ENCODE peak calls at places on chromosomes 5 and 9, in eight cellular contexts. One of them, this sample, is unnamed.

GRCh38 chr9:104606202-104606601 is 775 bp upstream of the OR13C2 start:
- DNase-seq in testis: no peak
- DNase-seq in adrenal gland: no peak
- DNase-seq in lower leg skin: no peak
- DNase-seq in uterus: no peak
- DNase-seq in GM12891: no peak
- DNase-seq in heart left ventricle: no peak
- DNase-seq in stomach: no peak
- DNase-seq in this sample: no peak

GRCh38 chr5:180211761-180212035 is 2.7 kb upstream of the RASGEF1C start:
- DNase-seq in testis: no peak
- DNase-seq in stomach: no peak
- DNase-seq in heart left ventricle: no peak
- DNase-seq in lower leg skin: no peak
- DNase-seq in adrenal gland: no peak
- DNase-seq in GM12891: no peak
- DNase-seq in uterus: no peak
- DNase-seq in this sample: no peak

GRCh38 chr5:146851133-146851532 is 27.4 kb downstream of the PPP2R2B start:
- DNase-seq in uterus: no peak
- DNase-seq in testis: no peak
- DNase-seq in heart left ventricle: no peak
- DNase-seq in adrenal gland: no peak
- DNase-seq in GM12891: no peak
- DNase-seq in stomach: no peak
- DNase-seq in lower leg skin: no peak
- DNase-seq in this sample: no peak

GRCh38 chr9:26746357-26747072 is 146.1 kb downstream of the CAAP1 start:
- DNase-seq in testis: no peak
- DNase-seq in heart left ventricle: no peak
- DNase-seq in lower leg skin: no peak
- DNase-seq in uterus: no peak
- DNase-seq in adrenal gland: no peak
- DNase-seq in GM12891: no peak
- DNase-seq in stomach: no peak
- DNase-seq in this sample: peak; percentile 1

GRCh38 chr5:147858520-147858919 is 20.0 kb upstream of the SCGB3A2 start:
- DNase-seq in GM12891: no peak
- DNase-seq in lower leg skin: no peak
- DNase-seq in testis: no peak
- DNase-seq in heart left ventricle: no peak
- DNase-seq in stomach: no peak
- DNase-seq in adrenal gland: no peak
- DNase-seq in uterus: no peak
- DNase-seq in this sample: no peak

GRCh38 chr5:65831276-65831675 is 95.1 kb upstream of the ERBIN start:
- DNase-seq in testis: no peak
- DNase-seq in GM12891: no peak
- DNase-seq in stomach: no peak
- DNase-seq in heart left ventricle: no peak
- DNase-seq in adrenal gland: no peak
- DNase-seq in uterus: no peak
- DNase-seq in lower leg skin: no peak
- DNase-seq in this sample: no peak

GRCh38 chr5:6176294-6176693 is 202.1 kb downstream of the MED10 start:
- DNase-seq in GM12891: no peak
- DNase-seq in heart left ventricle: no peak
- DNase-seq in testis: no peak
- DNase-seq in stomach: no peak
- DNase-seq in uterus: no peak
- DNase-seq in lower leg skin: no peak
- DNase-seq in adrenal gland: no peak
- DNase-seq in this sample: no peak

GRCh38 chr9:77585335-77585786 is 62.8 kb downstream of the GNA14 start:
- DNase-seq in GM12891: no peak
- DNase-seq in adrenal gland: no peak
- DNase-seq in uterus: no peak
- DNase-seq in heart left ventricle: no peak
- DNase-seq in stomach: no peak
- DNase-seq in lower leg skin: no peak
- DNase-seq in testis: no peak
- DNase-seq in this sample: no peak

GRCh38 chr5:113294341-113295110 is 140.3 kb downstream of the TSSK1B start:
- DNase-seq in stomach: peak; percentile 77
- DNase-seq in GM12891: peak; percentile 57
- DNase-seq in lower leg skin: peak; percentile 90
- DNase-seq in adrenal gland: peak; percentile 92
- DNase-seq in heart left ventricle: peak; percentile 94
- DNase-seq in testis: peak; percentile 90
- DNase-seq in uterus: peak; percentile 92
- DNase-seq in this sample: peak; percentile 46

GRCh38 chr9:89402695-89403427 is 84.6 kb downstream of the SECISBP2 start:
- DNase-seq in heart left ventricle: no peak
- DNase-seq in stomach: no peak
- DNase-seq in uterus: no peak
- DNase-seq in GM12891: no peak
- DNase-seq in adrenal gland: no peak
- DNase-seq in testis: no peak
- DNase-seq in lower leg skin: no peak
- DNase-seq in this sample: no peak

GRCh38 chr5:11482011-11482410 is 422.2 kb downstream of the CTNND2 start:
- DNase-seq in testis: no peak
- DNase-seq in stomach: no peak
- DNase-seq in lower leg skin: no peak
- DNase-seq in adrenal gland: no peak
- DNase-seq in uterus: no peak
- DNase-seq in heart left ventricle: no peak
- DNase-seq in GM12891: no peak
- DNase-seq in this sample: no peak

GRCh38 chr5:103256178-103256577 is 2.4 kb upstream of the MACIR start:
- DNase-seq in heart left ventricle: no peak
- DNase-seq in adrenal gland: no peak
- DNase-seq in testis: peak; percentile 23
- DNase-seq in stomach: no peak
- DNase-seq in uterus: no peak
- DNase-seq in lower leg skin: no peak
- DNase-seq in GM12891: no peak
- DNase-seq in this sample: no peak

GRCh38 chr5:103258957-103259704 is 568 bp downstream of the MACIR start:
- DNase-seq in uterus: peak; percentile 45
- DNase-seq in GM12891: peak; percentile 25
- DNase-seq in adrenal gland: peak; percentile 50
- DNase-seq in lower leg skin: peak; percentile 25
- DNase-seq in heart left ventricle: peak; percentile 82
- DNase-seq in testis: peak; percentile 54
- DNase-seq in stomach: peak; percentile 64
- DNase-seq in this sample: peak; percentile 32

GRCh38 chr5:103259705-103260355 is 1.3 kb downstream of the MACIR start:
- DNase-seq in uterus: no peak
- DNase-seq in GM12891: no peak
- DNase-seq in lower leg skin: peak; percentile 19
- DNase-seq in stomach: no peak
- DNase-seq in heart left ventricle: peak; percentile 71
- DNase-seq in adrenal gland: peak; percentile 40
- DNase-seq in testis: peak; percentile 67
- DNase-seq in this sample: no peak

GRCh38 chr5:103260951-103261350 is 2.4 kb downstream of the MACIR start:
- DNase-seq in adrenal gland: no peak
- DNase-seq in lower leg skin: no peak
- DNase-seq in heart left ventricle: no peak
- DNase-seq in testis: no peak
- DNase-seq in stomach: no peak
- DNase-seq in uterus: no peak
- DNase-seq in GM12891: no peak
- DNase-seq in this sample: no peak

GRCh38 chr5:103258368-103258956 is at the start of gene MACIR:
- DNase-seq in GM12891: peak; percentile 72
- DNase-seq in stomach: peak; percentile 97
- DNase-seq in uterus: peak; percentile 94
- DNase-seq in testis: peak; percentile 98
- DNase-seq in heart left ventricle: peak; percentile 99
- DNase-seq in adrenal gland: peak; percentile 98
- DNase-seq in lower leg skin: peak; percentile 95
- DNase-seq in this sample: peak; percentile 62
- TF ChIP-seq POLR2A in GM12891: no peak
- TF ChIP-seq POLR2A in stomach: peak; percentile 20
- TF ChIP-seq POLR2A in uterus: peak; percentile 70
- TF ChIP-seq POLR2A in testis: no peak
- TF ChIP-seq POLR2A in heart left ventricle: no peak
- TF ChIP-seq POLR2A in adrenal gland: peak; percentile 54
- TF ChIP-seq POLR2A in lower leg skin: no peak
- TF ChIP-seq POLR2A in this sample: peak; percentile 67

GRCh38 chr5:68289576-68289975 is 74.0 kb downstream of the PIK3R1 start:
- DNase-seq in GM12891: no peak
- DNase-seq in heart left ventricle: no peak
- DNase-seq in lower leg skin: no peak
- DNase-seq in adrenal gland: no peak
- DNase-seq in testis: no peak
- DNase-seq in stomach: no peak
- DNase-seq in uterus: no peak
- DNase-seq in this sample: no peak

GRCh38 chr5:68287976-68288755 is 72.6 kb downstream of the PIK3R1 start:
- DNase-seq in lower leg skin: peak; percentile 48
- DNase-seq in adrenal gland: peak; percentile 64
- DNase-seq in testis: peak; percentile 73
- DNase-seq in GM12891: peak; percentile 25
- DNase-seq in heart left ventricle: peak; percentile 81
- DNase-seq in uterus: peak; percentile 72
- DNase-seq in stomach: peak; percentile 66
- DNase-seq in this sample: peak; percentile 33

GRCh38 chr5:68292316-68292715 is 76.8 kb downstream of the PIK3R1 start:
- DNase-seq in testis: no peak
- DNase-seq in uterus: no peak
- DNase-seq in adrenal gland: no peak
- DNase-seq in lower leg skin: no peak
- DNase-seq in GM12891: no peak
- DNase-seq in stomach: no peak
- DNase-seq in heart left ventricle: no peak
- DNase-seq in this sample: no peak

GRCh38 chr5:68288756-68289134 is 73.2 kb downstream of the PIK3R1 start:
- DNase-seq in GM12891: no peak
- DNase-seq in heart left ventricle: no peak
- DNase-seq in adrenal gland: peak; percentile 27
- DNase-seq in stomach: no peak
- DNase-seq in lower leg skin: no peak
- DNase-seq in testis: peak; percentile 44
- DNase-seq in uterus: no peak
- DNase-seq in this sample: no peak

DNA sequence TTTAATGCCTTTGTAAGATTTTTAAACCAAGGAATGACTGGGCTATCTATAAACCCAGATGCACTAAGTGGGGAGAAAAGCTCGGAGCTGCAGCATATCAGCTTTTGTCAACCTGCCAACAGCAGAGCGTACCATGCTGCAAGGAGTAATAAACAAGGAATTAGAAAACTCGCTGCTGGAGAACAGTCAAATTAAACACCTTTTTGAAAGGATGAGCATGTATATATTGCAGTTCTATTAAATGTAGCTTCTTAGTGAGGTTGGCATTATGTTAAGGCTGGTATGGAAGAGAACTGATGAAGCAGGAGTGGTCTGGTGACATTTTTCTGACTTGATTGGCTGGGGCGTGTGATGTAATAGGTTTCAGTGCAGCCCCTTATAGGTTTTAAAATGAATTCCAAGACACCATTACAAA is 74.7 kb downstream of the PIK3R1 start:
- DNase-seq in stomach: peak; percentile 52
- DNase-seq in uterus: no peak
- DNase-seq in heart left ventricle: no peak
- DNase-seq in lower leg skin: no peak
- DNase-seq in GM12891: no peak
- DNase-seq in adrenal gland: peak; percentile 25
- DNase-seq in testis: peak; percentile 79
- DNase-seq in this sample: no peak
- TF ChIP-seq POLR2A in stomach: no peak
- TF ChIP-seq POLR2A in uterus: no peak
- TF ChIP-seq POLR2A in heart left ventricle: no peak
- TF ChIP-seq POLR2A in lower leg skin: no peak
- TF ChIP-seq POLR2A in GM12891: no peak
- TF ChIP-seq POLR2A in adrenal gland: no peak
- TF ChIP-seq POLR2A in testis: no peak
- TF ChIP-seq POLR2A in this sample: no peak

GRCh38 chr9:116372081-116372673 is 218.6 kb downstream of the PAPPA start:
- DNase-seq in testis: no peak
- DNase-seq in lower leg skin: no peak
- DNase-seq in GM12891: no peak
- DNase-seq in adrenal gland: no peak
- DNase-seq in heart left ventricle: no peak
- DNase-seq in stomach: no peak
- DNase-seq in uterus: no peak
- DNase-seq in this sample: no peak

GRCh38 chr9:116368680-116369079 is 215.1 kb downstream of the PAPPA start:
- DNase-seq in GM12891: no peak
- DNase-seq in testis: peak; percentile 46
- DNase-seq in adrenal gland: no peak
- DNase-seq in lower leg skin: no peak
- DNase-seq in stomach: no peak
- DNase-seq in heart left ventricle: no peak
- DNase-seq in uterus: no peak
- DNase-seq in this sample: no peak

GRCh38 chr9:116369706-116370105 is 216.1 kb downstream of the PAPPA start:
- DNase-seq in testis: no peak
- DNase-seq in adrenal gland: no peak
- DNase-seq in lower leg skin: no peak
- DNase-seq in uterus: no peak
- DNase-seq in heart left ventricle: no peak
- DNase-seq in GM12891: no peak
- DNase-seq in stomach: no peak
- DNase-seq in this sample: no peak

GRCh38 chr9:116370587-116370986 is 217.0 kb downstream of the PAPPA start:
- DNase-seq in GM12891: no peak
- DNase-seq in uterus: no peak
- DNase-seq in stomach: no peak
- DNase-seq in testis: no peak
- DNase-seq in adrenal gland: no peak
- DNase-seq in lower leg skin: no peak
- DNase-seq in heart left ventricle: no peak
- DNase-seq in this sample: no peak

DNA sequence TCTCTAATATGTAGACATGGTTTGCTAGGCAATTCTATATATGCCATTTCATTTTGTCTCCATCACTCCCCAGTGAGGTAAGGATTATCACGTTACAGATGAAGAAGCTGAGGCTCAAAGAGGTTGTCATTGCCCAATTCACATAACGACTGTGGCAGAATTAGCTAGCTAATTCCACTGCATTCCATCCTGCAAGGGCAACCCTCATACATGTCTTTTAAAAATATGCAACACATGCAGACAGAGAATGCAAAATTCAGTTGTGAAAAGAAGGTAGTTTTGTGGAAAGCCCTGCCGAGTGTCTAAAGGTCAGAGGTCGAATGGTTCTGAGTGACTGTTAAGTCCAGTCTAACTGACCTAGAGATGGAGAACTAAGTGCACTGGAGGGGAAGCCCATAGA is 219.2 kb downstream of the PAPPA start:
- DNase-seq in testis: no peak
- DNase-seq in lower leg skin: no peak
- DNase-seq in heart left ventricle: no peak
- DNase-seq in uterus: no peak
- DNase-seq in stomach: no peak
- DNase-seq in GM12891: no peak
- DNase-seq in adrenal gland: no peak
- DNase-seq in this sample: no peak
- TF ChIP-seq POLR2A in testis: no peak
- TF ChIP-seq POLR2A in lower leg skin: no peak
- TF ChIP-seq POLR2A in heart left ventricle: no peak
- TF ChIP-seq POLR2A in uterus: no peak
- TF ChIP-seq POLR2A in stomach: no peak
- TF ChIP-seq POLR2A in GM12891: no peak
- TF ChIP-seq POLR2A in adrenal gland: no peak
- TF ChIP-seq POLR2A in this sample: no peak

GRCh38 chr9:94638335-94639044 is 828 bp downstream of the FBP1 start:
- DNase-seq in GM12891: no peak
- DNase-seq in testis: no peak
- DNase-seq in adrenal gland: no peak
- DNase-seq in uterus: no peak
- DNase-seq in lower leg skin: no peak
- DNase-seq in stomach: peak; percentile 47
- DNase-seq in heart left ventricle: no peak
- DNase-seq in this sample: no peak
- TF ChIP-seq POLR2A in GM12891: no peak
- TF ChIP-seq POLR2A in testis: no peak
- TF ChIP-seq POLR2A in adrenal gland: no peak
- TF ChIP-seq POLR2A in uterus: no peak
- TF ChIP-seq POLR2A in lower leg skin: no peak
- TF ChIP-seq POLR2A in stomach: no peak
- TF ChIP-seq POLR2A in heart left ventricle: no peak
- TF ChIP-seq POLR2A in this sample: no peak